ENCODE peak calls at places on chromosomes 1 and 21, in four cellular contexts. G, C, D and J are unnamed samples.

GRCh38 chr1:55039342-55040082 is at the start of gene PCSK9:
- DNase-seq in D (peak), C (peak), G (no peak), J (peak)

GRCh38 chr1:6098303-6099215 is 52.9 kb downstream of the KCNAB2 start:
- DNase-seq in G (no peak), C (no peak), D (peak), J (no peak)

GRCh38 chr21:43266534-43266933 is 97.7 kb downstream of the CRYAA start:
- DNase-seq in G (no peak), D (no peak), C (no peak), J (no peak)

GRCh38 chr1:230537456-230537855 is 104.8 kb upstream of the COG2 start:
- DNase-seq in C (peak), D (no peak), G (no peak), J (no peak)

GRCh38 chr1:207470927-207471326 is 16.8 kb downstream of the CR2 start:
- DNase-seq in C (no peak), G (no peak), D (no peak), J (no peak)

GRCh38 chr1:24202987-24203386 is 15.9 kb upstream of the IFNLR1 start:
- DNase-seq in G (no peak), C (no peak), D (no peak), J (no peak)

GRCh38 chr21:15243356-15243755 is 178.6 kb upstream of the NRIP1 start:
- DNase-seq in C (peak), G (no peak), D (no peak), J (no peak)

GRCh38 chr1:240672132-240672811 is 60.3 kb upstream of the GREM2 start:
- DNase-seq in G (no peak), D (no peak), C (no peak), J (no peak)

GRCh38 chr1:92877081-92877711 is 45.4 kb downstream of the RPL5 start:
- DNase-seq in C (no peak), D (no peak), G (peak), J (no peak)

GRCh38 chr1:15326691-15327530 is 79.9 kb downstream of the FHAD1 start:
- DNase-seq in C (no peak), G (no peak), D (peak), J (peak)

GRCh38 chr1:168234846-168235547 is 9.2 kb downstream of the SFT2D2 start:
- DNase-seq in C (peak), G (no peak), D (peak), J (peak)

GRCh38 chr1:99544328-99544727 is 101.6 kb upstream of the PALMD start:
- DNase-seq in G (no peak), C (no peak), D (no peak), J (no peak)